ENCODE peak calls at places on chromosomes 5 and 9, in five cellular contexts. B, D, S, N and R are unnamed samples.

GRCh38 chr5:177565046-177565445 is 10.7 kb upstream of the FAM193B start:
- DNase-seq in B (no peak), D (no peak), S (no peak), N (no peak), R (no peak)

GRCh38 chr5:117682416-117682815 is 1107.8 kb upstream of the SEMA6A start:
- DNase-seq in B (no peak), D (no peak), S (peak), N (no peak), R (no peak)

GRCh38 chr9:135080286-135081263 is 6.9 kb upstream of the OLFM1 start:
- DNase-seq in B (no peak), D (no peak), S (no peak), N (no peak), R (no peak)

GRCh38 chr9:69857828-69858227 is 37.2 kb downstream of the CFAP95 start:
- DNase-seq in B (no peak), D (no peak), S (no peak), N (no peak), R (no peak)

GRCh38 chr5:131198625-131199024 is 27.9 kb downstream of the LYRM7 start:
- DNase-seq in B (peak), D (no peak), S (peak), N (no peak), R (no peak)

GRCh38 chr9:6788175-6789016 is 30.6 kb downstream of the KDM4C start:
- DNase-seq in B (peak), D (no peak), S (peak), N (no peak), R (peak)

GRCh38 chr5:123538670-123539459 is 26.9 kb downstream of the CSNK1G3 start:
- DNase-seq in B (no peak), D (no peak), S (peak), N (no peak), R (no peak)

GRCh38 chr5:111278824-111279504 is 54.8 kb downstream of the CAMK4 start:
- DNase-seq in B (peak), D (no peak), S (peak), N (peak), R (no peak)

GRCh38 chr9:72871685-72872084 is 81.2 kb downstream of the ALDH1A1 start:
- DNase-seq in B (peak), D (no peak), S (peak), N (no peak), R (peak)

GRCh38 chr5:177103523-177104253 is 17.0 kb downstream of the FGFR4 start:
- DNase-seq in B (peak), D (no peak), S (peak), N (no peak), R (no peak)

GRCh38 chr5:81305783-81306182 is 4.4 kb downstream of the ZCCHC9 start:
- DNase-seq in B (no peak), D (no peak), S (no peak), N (no peak), R (no peak)

GRCh38 chr9:24413651-24414050 is 132.0 kb downstream of the IZUMO3 start:
- DNase-seq in B (peak), D (no peak), S (peak), N (no peak), R (no peak)

GRCh38 chr5:134394932-134395331 is 16.7 kb downstream of the CDKN2AIPNL start:
- DNase-seq in B (no peak), D (no peak), S (peak), N (no peak), R (no peak)

GRCh38 chr9:15501803-15502202 is 9.0 kb downstream of the PSIP1 start:
- DNase-seq in B (no peak), D (no peak), S (no peak), N (no peak), R (no peak)

GRCh38 chr9:7560669-7561305 is 238.8 kb downstream of the DMAC1 start:
- DNase-seq in B (no peak), D (no peak), S (no peak), N (no peak), R (no peak)

GRCh38 chr5:36658016-36658415 is 51.6 kb downstream of the SLC1A3 start:
- DNase-seq in B (no peak), D (no peak), S (peak), N (no peak), R (no peak)

GRCh38 chr9:134783699-134784039 is 96.9 kb upstream of the FCN2 start:
- DNase-seq in B (no peak), D (no peak), S (no peak), N (peak), R (no peak)

GRCh38 chr5:112418412-112419049 is 546 bp downstream of the EPB41L4A start:
- DNase-seq in B (no peak), D (no peak), S (peak), N (no peak), R (no peak)

GRCh38 chr5:103139264-103139865 is 19.3 kb downstream of the PPIP5K2 start:
- DNase-seq in B (peak), D (peak), S (peak), N (peak), R (peak)

GRCh38 chr5:20353481-20353880 is 365.5 kb upstream of the CDH18 start:
- DNase-seq in B (peak), D (no peak), S (no peak), N (no peak), R (no peak)
- TF ChIP-seq CTCF in B (no peak), D (no peak), S (no peak), N (no peak), R (no peak)

GRCh38 chr5:92916036-92916435 is 665.0 kb downstream of the NR2F1-AS1 start:
- DNase-seq in B (peak), D (no peak), S (peak), N (no peak), R (peak)
- TF ChIP-seq CTCF in B (peak), D (peak), S (peak), N (no peak), R (peak)

GRCh38 chr9:119639287-119639955 is 270.2 kb upstream of the BRINP1 start:
- DNase-seq in B (no peak), D (no peak), S (peak), N (no peak), R (no peak)

DNA sequence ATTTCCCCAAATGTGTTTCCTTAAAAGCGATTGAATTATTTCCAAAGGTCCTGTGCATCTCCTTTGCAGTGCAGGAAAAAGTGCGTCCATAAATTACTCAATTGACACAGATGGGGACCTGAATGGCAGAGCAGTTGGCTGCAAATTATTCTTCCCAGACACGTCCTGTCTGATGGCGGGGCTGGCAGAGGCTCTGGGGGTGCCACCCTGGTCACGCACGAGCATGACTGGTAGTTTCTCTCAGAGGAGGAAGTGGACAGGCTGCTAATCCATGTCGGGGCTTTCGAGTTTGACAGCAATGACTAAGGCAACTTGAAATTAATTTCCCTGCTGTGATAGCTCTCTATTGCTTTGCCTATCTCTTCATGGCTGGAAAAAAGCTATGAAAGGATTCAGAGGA is 264.8 kb upstream of the BRINP1 start:
- DNase-seq in B (no peak), D (no peak), S (no peak), N (no peak), R (no peak)
- TF ChIP-seq CTCF in B (no peak), D (no peak), S (no peak), N (no peak), R (no peak)

GRCh38 chr9:109950710-109951443 is 170.9 kb downstream of the PALM2AKAP2 start:
- DNase-seq in B (no peak), D (no peak), S (no peak), N (no peak), R (no peak)

GRCh38 chr9:109956811-109957440 is 176.9 kb downstream of the PALM2AKAP2 start:
- DNase-seq in B (no peak), D (no peak), S (no peak), N (no peak), R (no peak)

GRCh38 chr9:109948453-109948852 is 168.5 kb downstream of the PALM2AKAP2 start:
- DNase-seq in B (no peak), D (no peak), S (no peak), N (no peak), R (no peak)

GRCh38 chr9:109953300-109953699 is 173.3 kb downstream of the PALM2AKAP2 start:
- DNase-seq in B (no peak), D (no peak), S (no peak), N (no peak), R (no peak)

DNA sequence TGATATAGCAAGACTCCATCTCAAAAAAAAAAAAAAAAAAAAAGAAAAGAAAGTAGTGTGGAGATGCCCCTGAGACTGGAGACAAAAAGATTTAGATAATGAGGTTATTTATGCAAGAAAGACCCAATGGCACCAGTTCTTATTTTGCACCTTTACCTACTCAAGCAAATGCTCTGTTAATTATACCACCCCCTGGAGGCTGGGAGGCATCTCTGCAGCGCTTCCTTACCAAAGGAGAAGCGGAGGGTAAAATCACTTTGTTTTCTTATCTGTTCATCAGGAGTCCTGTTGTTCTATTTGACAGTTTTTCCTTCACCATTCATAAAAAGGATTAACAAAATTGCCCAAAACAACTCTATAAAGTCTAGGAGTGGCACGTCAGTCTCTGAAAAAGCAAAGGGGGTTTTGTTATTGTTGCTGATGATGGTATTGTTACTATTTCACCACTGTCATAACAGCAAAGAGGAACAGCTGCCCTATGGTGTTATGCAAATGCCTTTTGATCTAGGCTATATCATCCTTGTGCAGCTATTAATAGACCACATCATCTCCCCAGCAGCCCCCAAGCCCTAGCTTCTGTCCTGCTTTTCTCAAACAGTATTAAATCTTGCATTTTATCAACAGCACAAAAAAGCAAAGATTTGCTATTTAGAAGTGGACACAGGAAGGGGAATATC is 174.0 kb downstream of the PALM2AKAP2 start:
- DNase-seq in B (no peak), D (no peak), S (no peak), N (no peak), R (no peak)
- TF ChIP-seq CTCF in B (peak), D (peak), S (peak), N (no peak), R (peak)

DNA sequence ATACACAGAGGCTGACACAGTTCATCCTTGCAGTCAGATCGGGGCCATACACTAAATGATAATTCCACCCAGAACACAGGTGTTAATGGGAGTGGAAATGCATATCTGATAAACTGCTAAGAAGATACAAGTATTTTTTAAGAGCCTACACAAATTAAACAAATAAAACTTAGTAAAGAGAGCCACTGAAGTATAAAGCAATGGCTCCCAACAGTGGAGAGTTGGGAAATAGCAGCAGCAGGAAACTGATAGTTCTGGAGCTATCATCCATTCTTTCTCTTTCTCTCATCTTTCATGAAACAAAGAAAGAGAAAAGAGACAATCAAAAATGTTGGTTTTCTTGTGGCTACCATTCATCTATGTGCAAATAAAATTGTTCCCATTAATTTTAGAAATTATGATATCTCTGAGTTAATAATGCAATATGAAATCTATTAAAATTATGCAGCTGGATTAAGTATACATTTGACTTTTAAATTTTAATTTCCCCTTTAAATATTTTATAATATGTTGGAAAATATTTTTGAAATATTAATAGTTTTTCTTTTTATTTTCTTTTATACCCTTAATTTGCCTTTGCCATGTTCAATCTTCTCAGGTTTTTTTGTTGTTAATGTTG is 120.8 kb downstream of the EMB start:
- DNase-seq in B (peak), D (no peak), S (peak), N (no peak), R (no peak)
- TF ChIP-seq CTCF in B (peak), D (peak), S (peak), N (no peak), R (peak)

GRCh38 chr9:129322022-129322621 is 144.1 kb upstream of the IER5L start:
- DNase-seq in B (no peak), D (no peak), S (no peak), N (no peak), R (no peak)
- TF ChIP-seq CTCF in B (no peak), D (no peak), S (no peak), N (no peak), R (peak)

DNA sequence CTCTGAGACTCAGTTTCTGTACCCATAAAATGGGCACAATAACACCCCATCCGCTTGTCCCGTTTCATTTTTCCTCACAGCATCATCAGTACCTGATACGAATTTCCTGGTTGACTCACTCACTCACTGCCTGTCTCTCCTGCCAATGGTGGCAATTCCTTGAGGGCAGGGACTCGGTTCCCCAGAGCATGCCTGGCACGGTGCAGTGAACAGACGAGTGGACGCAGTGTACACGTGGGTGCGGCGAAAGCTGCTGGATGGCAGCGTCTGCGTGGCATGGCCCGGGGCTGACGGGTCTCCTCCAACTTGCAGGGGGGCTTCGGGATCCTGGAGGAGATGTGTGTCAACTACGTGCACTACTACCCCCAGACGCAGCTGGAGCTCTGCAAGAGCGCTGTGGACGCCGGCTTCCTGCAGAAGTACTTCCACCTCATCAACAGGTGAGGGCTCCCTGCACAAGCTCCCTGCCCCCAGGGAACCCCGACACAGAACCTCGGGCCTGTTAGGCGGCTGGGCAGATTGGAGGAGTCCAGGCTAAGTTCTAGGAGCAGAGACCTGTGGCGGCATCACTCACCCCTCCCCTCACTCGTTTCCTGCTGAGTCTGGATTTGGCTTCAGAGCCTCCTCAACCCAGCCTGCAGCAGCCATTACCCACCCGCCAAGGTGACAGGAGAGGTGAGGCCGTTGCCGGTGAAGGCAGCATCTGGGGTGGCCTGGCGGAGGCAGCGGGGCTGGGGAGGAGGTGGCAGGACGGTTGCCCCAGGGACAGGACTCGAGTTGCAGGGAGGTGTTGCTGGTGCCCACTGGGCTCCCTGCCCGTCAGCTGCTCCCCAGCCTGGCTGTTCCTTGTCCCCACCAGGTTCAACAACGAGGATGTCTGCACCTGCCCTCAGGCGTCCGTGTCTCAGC is 20.3 kb downstream of the DBH start:
- DNase-seq in B (no peak), D (no peak), S (no peak), N (no peak), R (no peak)
- TF ChIP-seq CTCF in B (no peak), D (no peak), S (no peak), N (no peak), R (no peak)

GRCh38 chr9:37753489-37754190 is at the start of gene TRMT10B:
- DNase-seq in B (peak), D (no peak), S (peak), N (peak), R (peak)
- TF ChIP-seq CTCF in B (no peak), D (no peak), S (peak), N (no peak), R (no peak)